ENCODE peak calls at places on chromosome 17, in seven cellular contexts. D is heart right ventricle, O is fibroblast of lung, B is transverse colon, R is tibial nerve, Q is breast epithelium, S is GM23338. I is an unnamed sample.

GRCh38 chr17:76191891-76192290 is 48.4 kb downstream of the RNF157 start:
- DNase-seq in D (no peak), O (no peak), B (no peak), R (no peak), Q (no peak), S (no peak), I (no peak)

GRCh38 chr17:66865151-66865550 is 30.2 kb downstream of the CACNG5 start:
- DNase-seq in D (no peak), O (no peak), B (no peak), R (no peak), Q (no peak), S (no peak), I (no peak)

GRCh38 chr17:7241783-7242716 is at the start of gene GABARAP:
- DNase-seq in D (peak; percentile 97), O (peak; percentile 88), B (peak; percentile 96), R (peak; percentile 94), Q (peak; percentile 97), S (peak; percentile 94), I (peak; percentile 96)

GRCh38 chr17:58710948-58711552 is 18.6 kb downstream of the RAD51C start:
- DNase-seq in D (peak; percentile 21), O (peak; percentile 41), B (peak; percentile 10), R (no peak), Q (no peak), S (peak; percentile 90), I (no peak)

GRCh38 chr17:37339321-37339720 is 36.5 kb upstream of the C17orf78 start:
- DNase-seq in D (no peak), O (no peak), B (no peak), R (no peak), Q (no peak), S (no peak), I (no peak)

GRCh38 chr17:42920922-42921321 is 20.3 kb downstream of the G6PC1 start:
- DNase-seq in D (peak; percentile 73), O (no peak), B (no peak), R (no peak), Q (no peak), S (no peak), I (peak; percentile 58)

GRCh38 chr17:4514206-4514605 is 15.5 kb downstream of the SPNS2 start:
- DNase-seq in D (no peak), O (no peak), B (no peak), R (no peak), Q (peak; percentile 73), S (peak; percentile 56), I (no peak)

GRCh38 chr17:31413871-31414589 is 22.6 kb downstream of the RAB11FIP4 start:
- DNase-seq in D (no peak), O (peak; percentile 71), B (no peak), R (no peak), Q (no peak), S (no peak), I (no peak)

GRCh38 chr17:21530841-21531240 is 154.7 kb downstream of the KCNJ12 start:
- DNase-seq in D (no peak), O (no peak), B (no peak), R (no peak), Q (no peak), S (no peak), I (no peak)

GRCh38 chr17:75289832-75290337 is 652 bp upstream of the SLC25A19 start:
- DNase-seq in D (peak; percentile 53), O (peak; percentile 33), B (peak; percentile 79), R (peak; percentile 54), Q (no peak), S (peak; percentile 54), I (peak; percentile 66)

GRCh38 chr17:83080641-83081560 is 1.5 kb downstream of the METRNL start:
- DNase-seq in D (no peak), O (peak; percentile 47), B (peak; percentile 52), R (no peak), Q (no peak), S (peak; percentile 38), I (no peak)

GRCh38 chr17:19337712-19338023 is 24.9 kb downstream of the B9D1 start:
- DNase-seq in D (no peak), O (no peak), B (no peak), R (no peak), Q (no peak), S (no peak), I (no peak)

GRCh38 chr17:44932526-44933097 is 15.0 kb downstream of the KIF18B start:
- DNase-seq in D (no peak), O (no peak), B (no peak), R (no peak), Q (peak; percentile 45), S (no peak), I (no peak)

GRCh38 chr17:12983986-12984932 is 33.6 kb downstream of the ELAC2 start:
- DNase-seq in D (peak; percentile 54), O (peak; percentile 97), B (peak; percentile 19), R (no peak), Q (no peak), S (no peak), I (peak; percentile 84)

GRCh38 chr17:81832608-81833159 is 407 bp downstream of the MCRIP1 start:
- DNase-seq in D (no peak), O (peak; percentile 30), B (no peak), R (no peak), Q (no peak), S (peak; percentile 51), I (no peak)

GRCh38 chr17:18025596-18026407 is 13.2 kb downstream of the ATPAF2 start:
- DNase-seq in D (no peak), O (peak; percentile 50), B (no peak), R (no peak), Q (no peak), S (no peak), I (no peak)
- H3K27ac ChIP-seq in D (peak overlapping the region; percentile 88), O (no peak overlapping the region), B (no peak overlapping the region), R (no peak overlapping the region), Q (peak overlapping the region; percentile 9), S (no peak overlapping the region), I (no peak overlapping the region)

DNA sequence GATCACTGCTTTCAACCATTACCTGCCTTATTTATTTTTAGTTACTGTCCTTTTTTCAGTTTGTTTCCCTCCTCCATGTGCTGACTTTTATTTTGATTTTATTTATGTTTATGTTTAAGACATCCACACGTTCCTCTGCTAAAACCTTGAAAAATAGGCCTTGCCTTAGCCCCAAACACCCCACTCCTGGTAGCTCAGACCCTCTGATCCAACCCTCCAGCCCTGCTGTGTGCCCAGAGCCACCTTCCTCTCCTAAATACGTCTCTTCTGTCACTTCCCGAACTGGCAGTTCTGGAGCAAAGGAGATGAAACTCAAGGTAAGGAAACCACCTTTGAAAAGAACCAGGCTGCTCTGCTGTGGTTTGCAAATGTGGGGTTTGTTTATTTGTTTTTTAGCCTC is 9.3 kb upstream of the STH start:
- DNase-seq in D (no peak), O (no peak), B (no peak), R (no peak), Q (no peak), S (no peak), I (no peak)
- H3K4me1 ChIP-seq in D (no peaks in the 10 kb centered on the region), O (no peaks in the 10 kb centered on the region), B (no peaks in the 10 kb centered on the region), R (no peaks in the 10 kb centered on the region), Q (no peaks in the 10 kb centered on the region), S (no peaks in the 10 kb centered on the region), I (no peaks in the 10 kb centered on the region)

DNA sequence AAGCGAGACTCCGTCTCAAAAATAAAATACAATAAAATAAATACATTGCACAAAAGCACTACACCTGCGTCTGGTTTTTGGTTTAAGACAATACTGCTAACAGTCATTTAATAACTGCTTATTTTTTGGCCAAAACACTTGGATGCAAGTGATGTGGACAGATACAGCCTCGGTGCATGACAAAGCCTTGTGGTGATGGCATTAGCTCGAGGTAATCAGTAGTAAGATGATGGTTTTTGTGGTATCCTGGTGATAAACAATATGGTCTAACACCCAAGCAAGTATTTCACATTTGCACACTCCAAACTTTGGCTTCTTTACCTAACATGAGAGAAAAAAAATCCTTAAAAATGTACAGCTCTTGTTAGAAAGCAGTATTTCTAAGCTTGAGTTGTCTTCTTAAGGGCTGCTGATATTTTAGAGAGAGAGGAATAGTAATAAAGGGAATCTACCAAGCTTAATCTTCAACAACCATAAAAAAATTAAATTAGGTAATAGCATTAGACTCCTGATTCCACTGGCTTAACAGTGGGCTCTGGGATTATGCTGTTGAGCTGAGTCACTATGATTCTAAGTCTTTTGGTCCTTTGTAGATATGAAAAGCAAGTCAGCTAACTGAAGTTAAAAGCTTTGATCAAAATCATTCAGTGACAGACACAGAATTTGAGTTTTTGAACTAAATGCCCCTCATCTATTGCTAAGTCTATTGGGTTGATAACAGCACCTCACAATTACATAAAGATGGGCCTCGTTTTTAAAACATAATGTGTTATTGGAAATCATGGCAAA is 111.0 kb downstream of the VPS53 start:
- DNase-seq in D (no peak), O (no peak), B (no peak), R (no peak), Q (no peak), S (no peak), I (no peak)
- H3K27ac ChIP-seq in D (no peak overlapping the region), O (no peak overlapping the region), B (no peak overlapping the region), R (no peak overlapping the region), Q (no peak overlapping the region), S (no peak overlapping the region), I (no peak overlapping the region)

DNA sequence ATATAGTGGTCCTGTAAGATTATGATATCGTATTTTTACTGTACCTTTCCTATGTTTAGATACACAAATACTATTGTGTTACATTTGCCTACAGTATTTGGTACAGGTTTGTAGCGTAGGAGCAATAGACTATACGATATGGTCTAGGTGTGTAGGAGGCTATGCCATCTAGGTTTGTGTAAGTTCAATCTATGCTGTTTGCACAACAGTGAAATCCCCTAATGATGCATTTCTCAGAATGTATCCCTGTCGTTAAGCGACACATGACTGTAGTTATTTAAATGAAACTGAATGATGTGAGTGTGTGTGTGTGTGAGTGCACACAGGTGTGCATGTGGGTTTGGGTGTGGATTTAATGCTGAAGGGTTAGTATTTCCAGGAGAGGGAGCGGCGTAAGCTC is 34.5 kb upstream of the SMIM36 start:
- DNase-seq in D (no peak), O (no peak), B (no peak), R (no peak), Q (no peak), S (no peak), I (no peak)
- H3K4me1 ChIP-seq in D (no peaks in the 10 kb centered on the region), O (no peaks in the 10 kb centered on the region), B (no peaks in the 10 kb centered on the region), R (no peaks in the 10 kb centered on the region), Q (no peaks in the 10 kb centered on the region), S (no peaks in the 10 kb centered on the region), I (no peaks in the 10 kb centered on the region)

GRCh38 chr17:78888911-78889496 is 14.0 kb downstream of the CEP295NL start:
- DNase-seq in D (no peak), O (no peak), B (no peak), R (no peak), Q (no peak), S (no peak), I (no peak)

GRCh38 chr17:78892062-78892456 is 10.9 kb downstream of the CEP295NL start:
- DNase-seq in D (no peak), O (no peak), B (no peak), R (no peak), Q (no peak), S (no peak), I (no peak)

GRCh38 chr17:78891406-78892061 is 11.5 kb downstream of the CEP295NL start:
- DNase-seq in D (no peak), O (no peak), B (no peak), R (no peak), Q (no peak), S (no peak), I (no peak)

GRCh38 chr17:78890111-78890897 is 12.7 kb downstream of the CEP295NL start:
- DNase-seq in D (peak; percentile 46), O (no peak), B (peak; percentile 75), R (peak; percentile 56), Q (no peak), S (no peak), I (no peak)

DNA sequence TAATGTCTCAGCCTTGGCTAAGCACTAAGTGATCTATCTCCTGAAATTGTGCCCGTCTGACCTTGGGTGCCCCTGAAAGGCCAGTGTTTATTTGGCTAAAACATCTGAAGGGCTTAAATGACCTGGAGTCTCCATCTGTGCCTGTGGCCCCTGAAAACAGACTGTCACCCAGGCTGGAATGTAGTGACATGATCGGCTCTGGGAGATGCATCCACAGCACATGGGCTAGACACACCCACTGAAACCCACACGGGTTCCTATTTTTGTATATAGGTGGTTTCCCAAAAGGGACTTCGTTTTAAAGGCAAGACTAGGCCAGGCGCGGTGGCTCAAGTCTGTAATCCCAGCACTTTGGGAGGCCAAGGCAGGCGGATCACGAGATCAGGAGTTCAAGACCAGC is 13.5 kb downstream of the CEP295NL start:
- DNase-seq in D (no peak), O (no peak), B (peak; percentile 43), R (no peak), Q (no peak), S (no peak), I (no peak)
- H3K27ac ChIP-seq in D (no peak overlapping the region), O (no peak overlapping the region), B (peak overlapping the region; percentile 75), R (peak overlapping the region; percentile 99), Q (peak overlapping the region; percentile 43), S (no peak overlapping the region), I (peak overlapping the region; percentile 18)

I was measured in uterus.